ENCODE peak calls at places on chromosomes 16 and 17, in ten cellular contexts. Z is osteocyte, X is neural crest cell, D is fibroblast of the aortic adventitia, Y is tibial nerve, F is heart right ventricle, T is GM20000, I is endothelial cell, C is Caco-2, O is B cell. B is an unnamed sample.

GRCh38 chr17:47789611-47790520 is 31.7 kb downstream of the OSBPL7 start:
- DNase-seq in Z (peak), X (peak), D (peak), Y (peak), F (no peak), T (peak), I (peak), C (peak), O (no peak), B (peak)

GRCh38 chr16:85392756-85393673 is 220.1 kb upstream of the GSE1 start:
- DNase-seq in Z (no peak), X (no peak), D (no peak), Y (no peak), F (no peak), T (no peak), I (peak), C (peak), O (no peak), B (no peak)

GRCh38 chr17:65243838-65244237 is 106.7 kb downstream of the RGS9 start:
- DNase-seq in Z (no peak), X (peak), D (peak), Y (no peak), F (peak), T (no peak), I (no peak), C (no peak), O (no peak), B (no peak)

GRCh38 chr17:56319531-56319930 is 166.3 kb downstream of the ANKFN1 start:
- DNase-seq in Z (no peak), X (no peak), D (peak), Y (no peak), F (no peak), T (peak), I (no peak), C (no peak), O (no peak), B (peak)

GRCh38 chr17:73234746-73235145 is 26.9 kb downstream of the CPSF4L start:
- DNase-seq in Z (no peak), X (no peak), D (no peak), Y (no peak), F (no peak), T (no peak), I (no peak), C (no peak), O (no peak), B (no peak)

GRCh38 chr17:36703860-36704266 is 102.5 kb downstream of the MRM1 start:
- DNase-seq in Z (no peak), X (peak), D (peak), Y (no peak), F (peak), T (peak), I (peak), C (peak), O (no peak), B (peak)

GRCh38 chr16:5490499-5490898 is 392.9 kb upstream of the EEF2KMT start:
- DNase-seq in Z (no peak), X (peak), D (no peak), Y (peak), F (peak), T (peak), I (peak), C (peak), O (no peak), B (no peak)

GRCh38 chr17:62882878-62883277 is 74.8 kb upstream of the MARCHF10 start:
- DNase-seq in Z (no peak), X (no peak), D (peak), Y (no peak), F (no peak), T (no peak), I (no peak), C (no peak), O (no peak), B (no peak)

GRCh38 chr16:79066621-79067020 is 533.9 kb downstream of the MAF start:
- DNase-seq in Z (no peak), X (no peak), D (no peak), Y (no peak), F (no peak), T (no peak), I (no peak), C (no peak), O (no peak), B (no peak)

GRCh38 chr17:59361386-59361785 is 29.9 kb downstream of the YPEL2 start:
- DNase-seq in Z (no peak), X (no peak), D (peak), Y (no peak), F (no peak), T (no peak), I (no peak), C (no peak), O (no peak), B (no peak)

GRCh38 chr16:3180445-3180878 is 7.5 kb upstream of the OR1F1 start:
- DNase-seq in Z (no peak), X (no peak), D (no peak), Y (no peak), F (no peak), T (no peak), I (no peak), C (no peak), O (no peak), B (no peak)

GRCh38 chr16:70520612-70521297 is 2.6 kb downstream of the COG4 start:
- DNase-seq in Z (no peak), X (no peak), D (peak), Y (no peak), F (no peak), T (peak), I (no peak), C (no peak), O (no peak), B (peak)

GRCh38 chr17:39349246-39349645 is 52.2 kb downstream of the FBXL20 start:
- DNase-seq in Z (no peak), X (no peak), D (no peak), Y (no peak), F (no peak), T (no peak), I (no peak), C (no peak), O (no peak), B (no peak)

GRCh38 chr17:1147664-1148063 is 32.1 kb downstream of the ABR start:
- DNase-seq in Z (peak), X (peak), D (peak), Y (no peak), F (peak), T (no peak), I (peak), C (peak), O (no peak), B (no peak)

GRCh38 chr17:52696362-52696761 is 537.8 kb upstream of the CA10 start:
- DNase-seq in Z (no peak), X (no peak), D (no peak), Y (no peak), F (no peak), T (no peak), I (no peak), C (no peak), O (no peak), B (no peak)

GRCh38 chr16:76071690-76072089 is 205.5 kb upstream of the CNTNAP4 start:
- DNase-seq in Z (no peak), X (no peak), D (no peak), Y (no peak), F (no peak), T (no peak), I (no peak), C (no peak), O (no peak), B (no peak)

GRCh38 chr17:681738-682137 is 32.9 kb downstream of the VPS53 start:
- DNase-seq in Z (no peak), X (no peak), D (peak), Y (no peak), F (no peak), T (no peak), I (no peak), C (no peak), O (no peak), B (no peak)

GRCh38 chr17:73646409-73647305 is 2.4 kb upstream of the SDK2 start:
- DNase-seq in Z (no peak), X (peak), D (no peak), Y (no peak), F (no peak), T (peak), I (peak), C (no peak), O (no peak), B (no peak)

GRCh38 chr17:45022655-45023339 is 28.6 kb downstream of the DCAKD start:
- DNase-seq in Z (no peak), X (no peak), D (no peak), Y (no peak), F (no peak), T (no peak), I (no peak), C (no peak), O (no peak), B (no peak)

GRCh38 chr16:11877374-11877773 is 26.0 kb upstream of the RSL1D1 start:
- DNase-seq in Z (no peak), X (no peak), D (no peak), Y (no peak), F (no peak), T (no peak), I (no peak), C (no peak), O (no peak), B (no peak)

GRCh38 chr16:31700530-31701388 is 172.8 kb upstream of the ZNF267 start:
- DNase-seq in Z (peak), X (peak), D (peak), Y (peak), F (peak), T (peak), I (peak), C (peak), O (peak), B (peak)

GRCh38 chr17:50572541-50572940 is 12.0 kb downstream of the CACNA1G start:
- DNase-seq in Z (no peak), X (no peak), D (no peak), Y (no peak), F (no peak), T (no peak), I (no peak), C (no peak), O (no peak), B (no peak)

GRCh38 chr17:59145571-59146096 is 9.4 kb downstream of the SKA2 start:
- DNase-seq in Z (no peak), X (no peak), D (no peak), Y (no peak), F (no peak), T (no peak), I (no peak), C (no peak), O (no peak), B (no peak)

GRCh38 chr16:82093901-82094300 is 58.8 kb downstream of the HSD17B2 start:
- DNase-seq in Z (no peak), X (no peak), D (peak), Y (no peak), F (no peak), T (no peak), I (no peak), C (no peak), O (no peak), B (no peak)

GRCh38 chr16:9318764-9319163 is 227.3 kb downstream of the HAPSTR1 start:
- DNase-seq in Z (no peak), X (no peak), D (no peak), Y (no peak), F (no peak), T (no peak), I (no peak), C (no peak), O (no peak), B (no peak)

GRCh38 chr16:64153718-64154117 is 968.1 kb downstream of the CDH11 start:
- DNase-seq in Z (no peak), X (no peak), D (no peak), Y (no peak), F (no peak), T (no peak), I (no peak), C (no peak), O (no peak), B (no peak)

GRCh38 chr17:64200080-64201042 is 62.7 kb downstream of the TEX2 start:
- DNase-seq in Z (no peak), X (no peak), D (peak), Y (no peak), F (no peak), T (no peak), I (no peak), C (no peak), O (no peak), B (peak)

GRCh38 chr16:86383488-86384262 is 126.7 kb upstream of the FOXF1 start:
- DNase-seq in Z (no peak), X (no peak), D (peak), Y (no peak), F (no peak), T (no peak), I (no peak), C (peak), O (no peak), B (no peak)

GRCh38 chr17:68346448-68346847 is 55.2 kb downstream of the ARSG start:
- DNase-seq in Z (no peak), X (no peak), D (no peak), Y (peak), F (no peak), T (peak), I (no peak), C (no peak), O (peak), B (peak)
- TF ChIP-seq CTCF in Z (no peak), X (no peak), D (no peak), Y (no peak), F (no peak), T (no peak), I (no peak), C (no peak), O (no peak), B (no peak)

GRCh38 chr16:68993885-68994284 is 111.6 kb upstream of the HAS3 start:
- DNase-seq in Z (no peak), X (no peak), D (peak), Y (no peak), F (no peak), T (no peak), I (no peak), C (no peak), O (no peak), B (no peak)

GRCh38 chr16:68997564-68997963 is 107.9 kb upstream of the HAS3 start:
- DNase-seq in Z (no peak), X (no peak), D (no peak), Y (no peak), F (no peak), T (no peak), I (no peak), C (peak), O (no peak), B (no peak)

GRCh38 chr16:68994324-68994723 is 111.1 kb upstream of the HAS3 start:
- DNase-seq in Z (no peak), X (no peak), D (no peak), Y (no peak), F (no peak), T (no peak), I (no peak), C (no peak), O (no peak), B (no peak)

GRCh38 chr16:68993421-68993820 is 112.0 kb upstream of the HAS3 start:
- DNase-seq in Z (no peak), X (no peak), D (peak), Y (no peak), F (no peak), T (no peak), I (no peak), C (no peak), O (no peak), B (no peak)

DNA sequence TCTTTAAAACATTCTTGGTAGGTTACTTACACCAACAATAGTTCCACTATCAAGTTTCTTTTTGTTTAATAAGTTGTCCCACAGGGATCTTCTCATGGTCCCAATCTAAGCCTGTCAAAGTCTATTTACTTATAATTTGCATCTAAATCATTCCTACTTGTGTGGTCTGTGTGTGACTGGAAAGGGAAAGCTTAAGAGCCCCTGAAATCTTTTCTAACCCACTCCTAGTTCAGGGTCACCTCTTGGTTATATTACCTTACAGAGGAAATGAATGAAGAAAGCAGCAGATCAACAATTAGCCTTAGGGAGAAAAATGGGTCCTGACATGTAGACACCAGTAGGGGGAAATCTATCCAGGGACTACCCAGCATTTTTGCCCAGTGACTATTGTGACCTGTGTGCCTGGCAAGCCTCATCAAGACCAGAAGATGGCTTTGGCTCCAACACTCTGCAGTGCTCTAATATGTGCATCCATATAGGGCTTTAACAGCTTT is 110.4 kb upstream of the HAS3 start:
- DNase-seq in Z (no peak), X (no peak), D (peak), Y (no peak), F (no peak), T (no peak), I (peak), C (peak), O (no peak), B (no peak)
- TF ChIP-seq CTCF in Z (peak), X (peak), D (peak), Y (no peak), F (peak), T (no peak), I (peak), C (peak), O (no peak), B (no peak)

DNA sequence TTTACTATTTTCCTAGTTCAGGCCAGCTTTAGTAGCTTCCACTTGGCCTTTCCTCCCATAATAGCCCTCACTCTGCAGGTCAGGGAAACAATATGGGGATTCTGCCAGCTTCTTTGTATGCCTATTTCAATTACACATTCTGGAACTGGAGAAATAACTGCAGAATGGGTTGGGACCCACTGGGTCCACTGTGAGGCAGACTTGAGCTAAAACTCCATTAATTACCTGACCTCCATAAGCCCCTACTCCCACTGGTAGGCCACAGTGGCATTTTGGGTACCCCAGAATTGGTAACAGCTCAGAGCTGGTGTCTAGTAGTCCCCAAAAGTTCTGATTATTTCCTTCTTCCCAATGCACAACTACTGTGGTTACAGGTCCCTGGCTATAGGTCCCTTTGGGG is 16.7 kb upstream of the TENT4B start:
- DNase-seq in Z (no peak), X (no peak), D (no peak), Y (no peak), F (no peak), T (no peak), I (no peak), C (no peak), O (no peak), B (no peak)
- TF ChIP-seq CTCF in Z (no peak), X (no peak), D (no peak), Y (no peak), F (no peak), T (no peak), I (no peak), C (no peak), O (no peak), B (peak)

DNA sequence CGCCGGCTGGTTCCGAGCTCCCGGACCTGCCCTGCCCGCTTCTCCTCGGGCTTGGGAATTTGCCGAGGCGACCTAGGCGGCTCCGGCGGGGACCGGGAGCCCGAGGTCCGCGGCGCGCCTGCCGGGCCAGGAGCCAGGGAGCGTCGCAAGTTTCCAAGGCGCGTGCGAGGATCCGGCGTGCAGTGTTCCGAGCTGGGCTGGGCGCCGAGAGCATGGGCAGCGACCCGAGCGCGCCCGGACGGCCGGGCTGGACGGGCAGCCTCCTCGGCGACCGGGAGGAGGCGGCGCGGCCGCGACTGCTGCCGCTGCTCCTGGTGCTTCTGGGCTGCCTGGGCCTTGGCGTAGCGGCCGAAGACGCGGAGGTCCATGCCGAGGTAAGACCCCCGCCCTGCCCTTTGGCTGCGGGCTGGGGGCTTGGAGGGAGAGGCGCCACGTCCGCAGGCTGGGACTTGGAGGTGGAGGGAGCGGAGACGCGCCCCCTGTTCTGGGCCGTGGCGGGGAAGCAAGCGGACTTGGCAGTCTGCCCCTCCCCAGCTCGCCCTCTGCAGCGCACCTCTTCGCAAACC is 668 bp downstream of the MMP15 start:
- DNase-seq in Z (no peak), X (peak), D (peak), Y (no peak), F (no peak), T (peak), I (peak), C (no peak), O (no peak), B (no peak)
- TF ChIP-seq CTCF in Z (peak), X (no peak), D (no peak), Y (no peak), F (no peak), T (no peak), I (no peak), C (no peak), O (no peak), B (no peak)

DNA sequence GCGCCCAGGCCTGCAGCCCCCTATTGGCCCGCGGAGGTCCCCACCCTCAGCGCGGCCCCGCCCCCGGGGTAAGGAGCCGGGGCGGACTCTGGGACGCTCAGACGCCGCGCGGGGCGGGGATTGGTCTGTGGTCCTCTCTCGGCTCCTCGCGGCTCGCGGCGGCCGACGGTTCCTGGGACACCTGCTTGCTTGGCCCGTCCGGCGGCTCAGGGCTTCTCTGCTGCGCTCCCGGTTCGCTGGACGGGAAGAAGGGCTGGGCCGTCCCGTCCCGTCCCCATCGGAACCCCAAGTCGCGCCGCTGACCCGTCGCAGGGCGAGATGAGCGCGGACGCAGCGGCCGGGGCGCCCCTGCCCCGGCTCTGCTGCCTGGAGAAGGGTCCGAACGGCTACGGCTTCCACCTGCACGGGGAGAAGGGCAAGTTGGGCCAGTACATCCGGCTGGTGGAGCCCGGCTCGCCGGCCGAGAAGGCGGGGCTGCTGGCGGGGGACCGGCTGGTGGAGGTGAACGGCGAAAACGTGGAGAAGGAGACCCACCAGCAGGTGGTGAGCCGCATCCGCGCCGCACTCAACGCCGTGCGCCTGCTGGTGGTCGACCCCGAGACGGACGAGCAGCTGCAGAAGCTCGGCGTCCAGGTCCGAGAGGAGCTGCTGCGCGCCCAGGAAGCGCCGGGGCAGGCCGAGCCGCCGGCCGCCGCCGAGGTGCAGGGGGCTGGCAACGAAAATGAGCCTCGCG is at the start of gene NHERF1:
- DNase-seq in Z (peak), X (peak), D (peak), Y (peak), F (peak), T (peak), I (peak), C (peak), O (peak), B (peak)
- TF ChIP-seq CTCF in Z (peak), X (peak), D (peak), Y (peak), F (no peak), T (no peak), I (peak), C (peak), O (no peak), B (peak)

B was measured in GM13977.